ENCODE peak calls at places on chromosomes 11 and 22, in ten cellular contexts. S is HFF-Myc, K is upper lobe of right lung, Q is PC-9, O is OCI-LY7, F is HL-60, L is heart left ventricle, H is Calu3, B is tibial nerve, V is fibroblast of the aortic adventitia. G is an unnamed sample.

GRCh38 chr11:77518471-77518870 is 44.6 kb upstream of the PAK1 start:
- DNase-seq in H (no peak), F (no peak), S (no peak), V (no peak), Q (no peak), O (no peak), L (no peak), B (no peak), K (no peak), G (no peak)

GRCh38 chr11:124762077-124762623 is at the start of gene ESAM:
- DNase-seq in H (peak; percentile 64), S (no peak), F (no peak), O (peak; percentile 75), B (no peak), K (peak; percentile 90), V (no peak), L (peak; percentile 66), Q (peak; percentile 78), G (peak; percentile 72)

GRCh38 chr11:107821199-107821926 is 37.2 kb downstream of the SLC35F2 start:
- DNase-seq in V (peak; percentile 25), F (no peak), Q (no peak), O (no peak), L (no peak), B (no peak), S (no peak), H (no peak), K (no peak), G (peak; percentile 11)

GRCh38 chr11:30346068-30346688 is 23.3 kb downstream of the ARL14EP start:
- DNase-seq in S (peak; percentile 31), F (peak; percentile 25), K (no peak), O (peak; percentile 81), Q (no peak), H (peak; percentile 10), V (peak; percentile 72), L (no peak), B (peak; percentile 16), G (peak; percentile 22)

GRCh38 chr22:40904101-40904500 is 42.2 kb upstream of the DNAJB7 start:
- DNase-seq in B (no peak), O (no peak), V (no peak), S (no peak), L (no peak), F (no peak), Q (no peak), K (no peak), H (no peak), G (no peak)

GRCh38 chr11:116513894-116514293 is 258.9 kb downstream of the BUD13 start:
- DNase-seq in B (no peak), L (no peak), F (peak; percentile 33), Q (peak; percentile 3), V (peak; percentile 43), K (no peak), H (peak; percentile 36), O (no peak), S (peak; percentile 4), G (peak; percentile 66)

GRCh38 chr11:87394924-87395323 is 357.2 kb downstream of the TMEM135 start:
- DNase-seq in S (no peak), O (no peak), Q (no peak), B (no peak), L (no peak), K (no peak), V (no peak), F (no peak), H (no peak), G (no peak)

GRCh38 chr11:115202061-115202460 is 302.2 kb downstream of the CADM1 start:
- DNase-seq in K (no peak), Q (no peak), B (no peak), V (no peak), O (no peak), S (no peak), L (no peak), F (no peak), H (no peak), G (no peak)

GRCh38 chr11:112012877-112013276 is 12.3 kb upstream of the DLAT start:
- DNase-seq in L (no peak), V (peak; percentile 48), B (no peak), F (no peak), S (no peak), H (no peak), O (no peak), K (no peak), Q (no peak), G (no peak)

GRCh38 chr11:31967404-31967950 is 123.4 kb upstream of the RCN1 start:
- DNase-seq in Q (no peak), K (no peak), V (no peak), F (no peak), L (no peak), S (no peak), O (no peak), H (no peak), B (no peak), G (no peak)

GRCh38 chr11:31973175-31973574 is 117.7 kb upstream of the RCN1 start:
- DNase-seq in F (no peak), H (no peak), O (no peak), L (no peak), B (no peak), S (no peak), V (no peak), Q (no peak), K (no peak), G (no peak)

GRCh38 chr11:31966846-31967245 is 124.0 kb upstream of the RCN1 start:
- DNase-seq in K (no peak), S (no peak), F (no peak), B (no peak), V (no peak), Q (no peak), O (no peak), H (no peak), L (no peak), G (no peak)

GRCh38 chr11:31972623-31973022 is 118.3 kb upstream of the RCN1 start:
- DNase-seq in Q (no peak), V (no peak), F (no peak), H (no peak), S (no peak), K (no peak), O (no peak), L (no peak), B (no peak), G (no peak)

GRCh38 chr11:31968774-31969433 is 122.0 kb upstream of the RCN1 start:
- DNase-seq in F (no peak), H (no peak), L (peak; percentile 39), B (no peak), K (no peak), Q (no peak), V (peak; percentile 83), S (no peak), O (no peak), G (no peak)
- TF ChIP-seq CTCF in F (no peak), H (no peak), L (no peak), B (no peak), K (no peak), Q (no peak), V (no peak), S (no peak), O (no peak), G (no peak)

GRCh38 chr11:17635551-17635938 is 83.8 kb upstream of the MYOD1 start:
- DNase-seq in L (no peak), F (no peak), S (no peak), K (no peak), Q (no peak), B (no peak), V (no peak), O (no peak), H (no peak), G (no peak)
- TF ChIP-seq CTCF in L (no peak), F (no peak), S (no peak), K (no peak), Q (no peak), B (no peak), V (no peak), O (peak; percentile 32), H (no peak), G (peak; percentile 27)

GRCh38 chr11:113373306-113373705 is 14.3 kb upstream of the ANKK1 start:
- DNase-seq in F (no peak), L (no peak), H (no peak), Q (no peak), B (no peak), V (peak; percentile 35), K (no peak), S (no peak), O (no peak), G (no peak)

GRCh38 chr11:113370634-113371033 is 16.9 kb upstream of the ANKK1 start:
- DNase-seq in O (no peak), V (no peak), Q (no peak), B (no peak), L (no peak), H (no peak), S (no peak), F (no peak), K (no peak), G (no peak)

GRCh38 chr11:113369411-113369810 is 18.2 kb upstream of the ANKK1 start:
- DNase-seq in V (no peak), Q (no peak), S (no peak), K (no peak), O (no peak), B (no peak), L (no peak), F (no peak), H (no peak), G (no peak)

GRCh38 chr11:113373981-113374560 is 13.5 kb upstream of the ANKK1 start:
- DNase-seq in B (no peak), K (no peak), L (no peak), H (no peak), V (no peak), O (no peak), S (no peak), Q (no peak), F (no peak), G (no peak)

DNA sequence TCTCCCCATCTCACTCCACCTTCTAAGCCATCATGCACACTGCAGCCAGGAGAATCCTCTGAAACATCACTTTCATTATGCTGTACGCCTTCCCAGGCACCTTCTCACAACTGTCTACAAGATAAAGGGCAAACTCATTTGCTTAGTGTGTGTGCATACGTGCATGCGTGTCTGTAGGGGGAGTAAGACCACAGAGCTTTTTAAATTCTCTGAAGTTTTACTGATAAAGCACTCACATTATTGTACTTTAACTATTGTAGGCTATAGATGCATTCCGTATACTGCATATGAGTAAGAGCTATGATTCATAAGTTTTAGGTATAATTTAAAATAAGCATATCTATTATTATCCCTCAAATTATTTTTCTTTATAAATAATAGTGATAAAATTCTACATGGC is 15.3 kb upstream of the ANKK1 start:
- DNase-seq in K (no peak), S (no peak), L (no peak), B (no peak), V (peak; percentile 13), H (no peak), O (no peak), F (no peak), Q (no peak), G (no peak)
- TF ChIP-seq CTCF in K (no peak), S (peak; percentile 14), L (no peak), B (no peak), V (peak; percentile 30), H (no peak), O (peak; percentile 34), F (no peak), Q (no peak), G (peak; percentile 17)

DNA sequence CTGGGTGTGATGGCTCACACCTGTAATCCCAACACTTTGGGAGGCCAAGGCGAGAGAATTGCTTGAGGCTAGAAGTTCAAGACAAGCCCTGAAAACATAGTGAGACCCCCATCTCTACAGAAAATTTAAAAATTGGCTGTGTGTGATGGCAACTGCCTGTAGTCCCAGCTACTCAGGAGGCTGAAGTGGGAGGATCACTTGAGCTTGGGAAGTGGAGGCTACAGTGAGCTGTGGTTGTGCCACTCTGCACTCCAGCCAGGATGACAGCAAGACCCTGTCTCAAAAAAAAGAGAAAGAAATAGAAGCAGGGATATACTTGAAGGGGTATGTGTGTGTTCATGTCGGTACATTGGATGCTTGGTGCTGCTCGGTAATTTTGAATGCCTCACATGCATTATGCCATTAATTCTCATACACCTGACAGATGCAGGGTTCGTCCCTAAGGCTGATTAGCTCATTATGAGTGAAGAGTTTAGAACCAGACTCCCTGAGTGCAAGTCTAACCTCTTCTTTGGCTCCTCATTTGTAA is 14.0 kb downstream of the CRKL start:
- DNase-seq in F (no peak), O (no peak), B (no peak), L (no peak), V (no peak), S (no peak), K (no peak), H (no peak), Q (no peak), G (no peak)
- TF ChIP-seq CTCF in F (no peak), O (no peak), B (no peak), L (no peak), V (no peak), S (no peak), K (no peak), H (no peak), Q (no peak), G (no peak)

G was measured in endothelial cell.